ENCODE peak calls at places on chromosomes 12 and 14, in six cellular contexts. C is ovary, D is NB4, Z is A549, K is gastrocnemius medialis, R is GM12891. N is an unnamed sample.

GRCh38 chr12:113292547-113292946 is 42.4 kb downstream of the SLC8B1 start:
- DNase-seq in C (no peak), D (no peak), Z (no peak), K (no peak), R (no peak), N (no peak)

GRCh38 chr12:84034891-84035290 is 877.7 kb downstream of the SLC6A15 start:
- DNase-seq in C (no peak), D (no peak), Z (no peak), K (no peak), R (no peak), N (no peak)

GRCh38 chr12:98513379-98514318 is 1.7 kb upstream of the TMPO start:
- DNase-seq in C (no peak), D (peak; percentile 76), Z (no peak), K (no peak), R (no peak), N (peak; percentile 75)

GRCh38 chr14:50677527-50678063 is 9.5 kb upstream of the SAV1 start:
- DNase-seq in C (no peak), D (peak; percentile 66), Z (peak; percentile 14), K (no peak), R (no peak), N (no peak)

GRCh38 chr12:47818701-47819543 is 781 bp downstream of the HDAC7 start:
- DNase-seq in C (peak; percentile 80), D (peak; percentile 69), Z (peak; percentile 65), K (peak; percentile 61), R (no peak), N (peak; percentile 64)

GRCh38 chr12:45415393-45415817 is 199.5 kb downstream of the ANO6 start:
- DNase-seq in C (no peak), D (peak; percentile 70), Z (peak; percentile 89), K (peak; percentile 94), R (no peak), N (peak; percentile 50)

GRCh38 chr12:104951759-104952509 is 6.2 kb downstream of the SLC41A2 start:
- DNase-seq in C (no peak), D (no peak), Z (no peak), K (no peak), R (no peak), N (no peak)

GRCh38 chr12:13784504-13784903 is 196.9 kb downstream of the GRIN2B start:
- DNase-seq in C (no peak), D (peak; percentile 3), Z (no peak), K (no peak), R (no peak), N (no peak)

GRCh38 chr14:68523994-68524725 is 268.7 kb downstream of the ZFP36L1 start:
- DNase-seq in C (no peak), D (no peak), Z (no peak), K (peak; percentile 45), R (no peak), N (no peak)

GRCh38 chr14:74362361-74362915 is 14.2 kb downstream of the VRTN start:
- DNase-seq in C (peak; percentile 76), D (peak; percentile 74), Z (peak; percentile 68), K (peak; percentile 69), R (peak; percentile 58), N (peak; percentile 73)

GRCh38 chr14:67951529-67952120 is 132.0 kb downstream of the RAD51B start:
- DNase-seq in C (no peak), D (no peak), Z (no peak), K (no peak), R (no peak), N (no peak)

GRCh38 chr14:64732066-64732465 is 27.8 kb downstream of the PLEKHG3 start:
- DNase-seq in C (no peak), D (no peak), Z (no peak), K (no peak), R (no peak), N (no peak)

DNA sequence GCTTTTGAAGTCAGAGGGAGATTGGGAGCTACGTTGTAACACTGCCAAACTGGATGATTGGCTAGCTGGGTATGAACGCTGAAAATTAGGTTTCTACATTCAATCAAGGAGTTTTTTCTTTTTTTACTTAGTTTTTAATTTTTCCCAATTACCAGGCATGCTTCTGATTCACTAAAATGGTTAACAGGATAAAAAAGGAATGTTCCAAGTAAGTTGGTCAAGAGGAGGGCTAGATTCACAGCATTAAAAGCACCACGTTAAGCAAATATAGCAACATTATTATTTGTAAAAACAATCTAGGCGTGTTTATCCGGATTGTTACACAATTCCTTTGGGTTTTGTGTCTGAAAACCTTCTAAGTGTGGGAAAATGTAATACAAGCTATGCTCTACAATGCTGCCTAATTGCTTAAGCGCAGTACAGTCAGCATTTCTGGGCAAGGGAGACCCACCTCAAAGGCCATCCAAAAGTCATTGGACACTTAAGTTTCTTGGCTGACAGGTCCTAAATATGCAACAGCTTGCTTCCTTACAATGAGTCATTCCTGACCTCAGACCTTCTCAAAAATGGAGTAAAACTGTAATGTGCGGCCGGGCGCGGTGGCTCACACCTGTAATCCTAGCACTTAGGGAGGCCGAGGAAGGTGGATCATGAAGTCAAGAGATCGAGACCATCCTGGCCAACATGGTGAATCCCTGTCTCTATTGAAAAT is 1.2 kb downstream of the RPLP0 start:
- DNase-seq in C (no peak), D (peak; percentile 64), Z (no peak), K (peak; percentile 89), R (no peak), N (peak; percentile 59)
- TF ChIP-seq POLR2A in C (no peak), D (no peak), Z (no peak), K (no peak), R (peak; percentile 39), N (no peak)

DNA sequence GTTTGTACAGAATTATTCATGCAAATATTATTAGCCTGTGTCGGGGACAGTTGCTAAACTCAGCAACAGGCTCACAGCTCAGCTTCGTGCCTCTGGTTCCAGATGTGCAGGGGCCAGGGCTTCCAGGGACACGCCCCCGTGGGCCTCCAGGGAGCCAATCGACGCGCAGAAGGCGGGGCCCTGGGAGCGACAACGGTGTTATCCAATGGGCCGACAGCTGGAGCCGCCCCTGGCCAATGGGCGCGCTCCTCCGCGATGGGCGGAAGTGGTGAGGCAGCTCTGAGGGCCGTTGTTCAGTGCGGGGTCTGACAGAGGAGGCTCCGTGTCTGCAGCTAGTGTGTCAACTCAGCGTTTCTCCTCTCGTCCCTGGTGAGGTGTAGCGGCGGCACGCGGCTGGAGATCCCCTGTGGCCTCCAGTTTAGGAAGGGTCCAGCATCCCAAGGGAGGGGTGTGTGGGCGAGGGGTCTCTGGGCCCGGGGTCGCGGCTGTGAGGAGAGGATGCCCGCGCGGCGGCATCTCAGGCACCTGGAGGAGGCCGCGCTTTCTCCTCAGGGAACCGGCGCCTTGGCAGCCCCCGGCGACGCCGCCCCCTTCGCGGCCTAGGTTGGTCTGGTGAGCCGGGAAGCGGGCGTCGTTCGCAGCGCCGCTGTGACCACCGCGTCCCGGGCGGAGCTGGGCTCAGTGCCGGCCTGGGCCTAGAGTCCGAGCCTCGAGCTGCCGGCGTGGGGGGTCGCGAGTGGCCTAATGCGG is at the start of gene TRAFD1:
- DNase-seq in C (peak; percentile 99), D (peak; percentile 100), Z (peak; percentile 97), K (peak; percentile 97), R (peak; percentile 97), N (peak; percentile 99)
- TF ChIP-seq POLR2A in C (peak; percentile 94), D (peak; percentile 98), Z (peak; percentile 97), K (peak; percentile 95), R (peak; percentile 99), N (peak; percentile 96)

GRCh38 chr12:19528750-19529149 is 89.5 kb downstream of the AEBP2 start:
- DNase-seq in C (no peak), D (no peak), Z (no peak), K (no peak), R (no peak), N (no peak)

GRCh38 chr12:19530631-19531020 is 91.3 kb downstream of the AEBP2 start:
- DNase-seq in C (no peak), D (no peak), Z (no peak), K (no peak), R (no peak), N (no peak)

GRCh38 chr12:19533567-19533966 is 94.3 kb downstream of the AEBP2 start:
- DNase-seq in C (no peak), D (peak; percentile 57), Z (no peak), K (no peak), R (no peak), N (no peak)

GRCh38 chr12:19527876-19528275 is 88.6 kb downstream of the AEBP2 start:
- DNase-seq in C (no peak), D (no peak), Z (no peak), K (no peak), R (no peak), N (no peak)

DNA sequence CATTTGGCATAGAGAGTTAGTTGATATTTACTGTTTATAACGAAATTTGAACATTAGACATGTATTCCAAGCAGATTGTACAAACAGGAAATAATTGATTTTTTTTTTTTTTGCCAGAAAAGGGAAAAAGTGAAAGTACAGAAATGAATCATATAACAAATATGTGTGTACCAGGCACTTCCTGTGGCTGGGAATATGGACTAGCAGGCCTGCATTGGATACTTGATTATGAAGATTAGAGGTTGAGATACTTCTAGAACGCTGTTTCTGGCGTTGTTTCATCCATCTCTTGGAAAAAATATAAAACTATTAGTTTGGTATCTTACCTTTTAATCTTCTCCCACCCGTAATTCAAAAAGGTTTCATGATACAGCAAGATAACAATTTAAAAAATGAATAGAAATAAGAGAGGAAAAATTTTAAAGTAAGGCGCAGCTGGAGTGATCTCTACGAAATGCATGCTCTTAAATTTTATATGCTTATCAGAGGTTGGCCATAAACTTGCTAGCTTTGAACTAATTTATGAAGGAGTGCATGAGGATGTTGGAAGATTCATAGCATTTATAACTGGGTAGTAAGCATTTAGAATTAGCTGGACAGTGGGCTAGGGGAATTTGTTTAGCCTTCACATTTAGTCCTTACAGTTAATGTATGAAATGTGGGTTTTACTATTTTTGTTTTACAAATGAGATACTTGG is 90.8 kb downstream of the AEBP2 start:
- DNase-seq in C (no peak), D (no peak), Z (no peak), K (no peak), R (no peak), N (no peak)
- TF ChIP-seq POLR2A in C (no peak), D (no peak), Z (no peak), K (no peak), R (no peak), N (no peak)

DNA sequence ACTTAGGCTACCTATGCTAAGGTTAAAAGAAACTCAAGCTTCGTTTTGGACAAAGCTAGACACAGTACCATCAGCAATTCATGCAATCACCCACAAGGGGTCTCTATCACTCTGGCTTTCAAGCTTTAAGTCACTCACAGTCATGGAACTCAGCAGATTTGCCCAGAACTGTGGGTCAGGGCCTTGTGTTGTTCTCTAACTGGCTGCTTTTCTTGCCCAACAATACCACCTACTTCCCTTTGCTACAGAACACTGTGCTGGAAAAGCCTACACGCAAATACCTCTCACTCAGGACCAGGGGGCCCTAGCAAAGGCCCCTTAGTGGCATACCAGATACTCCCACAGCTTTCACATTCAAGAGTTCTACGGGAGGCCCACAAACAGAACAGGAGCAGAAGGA is 9.1 kb downstream of the NEMP1 start:
- DNase-seq in C (peak; percentile 55), D (peak; percentile 97), Z (peak; percentile 86), K (peak; percentile 66), R (no peak), N (peak; percentile 81)
- TF ChIP-seq POLR2A in C (no peak), D (no peak), Z (no peak), K (no peak), R (no peak), N (no peak)

N was measured in erythroblast.